ENCODE peak calls at places on chromosome 4, in eight cellular contexts. W, K, H, Q, N, L, U and G are unnamed samples.

GRCh38 chr4:102517753-102518152 is 16.6 kb downstream of the NFKB1 start:
- DNase-seq in W (no peak), K (no peak), H (no peak), Q (no peak), N (no peak), L (no peak), U (no peak), G (no peak)

GRCh38 chr4:168304744-168305459 is 13.7 kb downstream of the DDX60 start:
- DNase-seq in W (no peak), K (no peak), H (no peak), Q (peak; percentile 60), N (no peak), L (no peak), U (no peak), G (no peak)

GRCh38 chr4:16067515-16067914 is 16.3 kb downstream of the PROM1 start:
- DNase-seq in W (no peak), K (peak; percentile 77), H (no peak), Q (no peak), N (no peak), L (no peak), U (no peak), G (no peak)

GRCh38 chr4:4866833-4867744 is 7.6 kb downstream of the MSX1 start:
- DNase-seq in W (no peak), K (no peak), H (no peak), Q (no peak), N (no peak), L (no peak), U (no peak), G (no peak)

GRCh38 chr4:175790067-175790466 is 22.0 kb downstream of the GPM6A start:
- DNase-seq in W (no peak), K (no peak), H (no peak), Q (peak; percentile 53), N (no peak), L (no peak), U (no peak), G (no peak)

GRCh38 chr4:16140520-16141249 is 56.9 kb upstream of the PROM1 start:
- DNase-seq in W (peak; percentile 63), K (peak; percentile 80), H (no peak), Q (peak; percentile 99), N (no peak), L (no peak), U (no peak), G (no peak)

GRCh38 chr4:25223770-25224375 is 10.0 kb upstream of the PI4K2B start:
- DNase-seq in W (no peak), K (peak; percentile 18), H (no peak), Q (peak; percentile 42), N (no peak), L (no peak), U (no peak), G (no peak)

GRCh38 chr4:173040200-173040599 is 128.4 kb upstream of the GALNT7 start:
- DNase-seq in W (no peak), K (no peak), H (no peak), Q (peak; percentile 12), N (no peak), L (no peak), U (no peak), G (no peak)

GRCh38 chr4:73662709-73663546 is 42.7 kb upstream of the RASSF6 start:
- DNase-seq in W (peak; percentile 49), K (no peak), H (no peak), Q (peak; percentile 63), N (no peak), L (no peak), U (no peak), G (no peak)

GRCh38 chr4:41349021-41349420 is 92.3 kb downstream of the UCHL1 start:
- DNase-seq in W (no peak), K (no peak), H (no peak), Q (peak; percentile 71), N (no peak), L (no peak), U (no peak), G (no peak)

GRCh38 chr4:74855879-74856278 is 61.6 kb upstream of the BTC start:
- DNase-seq in W (no peak), K (no peak), H (no peak), Q (no peak), N (no peak), L (no peak), U (no peak), G (no peak)

GRCh38 chr4:77126844-77127614 is 30.0 kb upstream of the CCNG2 start:
- DNase-seq in W (no peak), K (no peak), H (no peak), Q (no peak), N (no peak), L (no peak), U (no peak), G (no peak)

GRCh38 chr4:77433102-77433733 is 172.4 kb upstream of the CXCL13 start:
- DNase-seq in W (peak; percentile 10), K (peak; percentile 20), H (peak; percentile 14), Q (peak; percentile 44), N (no peak), L (peak; percentile 8), U (no peak), G (no peak)

GRCh38 chr4:89549907-89550306 is 242.3 kb upstream of the GPRIN3 start:
- DNase-seq in W (no peak), K (no peak), H (no peak), Q (peak; percentile 57), N (no peak), L (no peak), U (no peak), G (no peak)

GRCh38 chr4:6227412-6228157 is 27.2 kb upstream of the JAKMIP1 start:
- DNase-seq in W (no peak), K (no peak), H (no peak), Q (no peak), N (no peak), L (no peak), U (peak; percentile 52), G (no peak)

GRCh38 chr4:184396001-184396400 is 78.3 kb downstream of the IRF2 start:
- DNase-seq in W (no peak), K (no peak), H (no peak), Q (no peak), N (no peak), L (no peak), U (no peak), G (no peak)

GRCh38 chr4:148103647-148104355 is 338.4 kb downstream of the NR3C2 start:
- DNase-seq in W (no peak), K (no peak), H (no peak), Q (no peak), N (no peak), L (no peak), U (no peak), G (no peak)

GRCh38 chr4:110781944-110782343 is 159.1 kb upstream of the PITX2 start:
- DNase-seq in W (no peak), K (no peak), H (no peak), Q (no peak), N (no peak), L (no peak), U (no peak), G (no peak)

GRCh38 chr4:159516556-159516955 is 413.7 kb downstream of the RAPGEF2 start:
- DNase-seq in W (no peak), K (no peak), H (no peak), Q (peak; percentile 55), N (no peak), L (no peak), U (no peak), G (no peak)

GRCh38 chr4:146932111-146932510 is 13.6 kb downstream of the TTC29 start:
- DNase-seq in W (no peak), K (no peak), H (no peak), Q (peak; percentile 50), N (no peak), L (no peak), U (no peak), G (no peak)

GRCh38 chr4:183443609-183444148 is 757 bp upstream of the CDKN2AIP start:
- DNase-seq in W (peak; percentile 36), K (no peak), H (no peak), Q (peak; percentile 59), N (peak; percentile 45), L (peak; percentile 55), U (peak; percentile 81), G (no peak)

GRCh38 chr4:38400946-38401345 is 263.1 kb upstream of the KLF3 start:
- DNase-seq in W (no peak), K (no peak), H (no peak), Q (peak; percentile 37), N (no peak), L (no peak), U (no peak), G (no peak)

GRCh38 chr4:189941005-189941450 is 356 bp downstream of the FRG1 start:
- DNase-seq in W (no peak), K (no peak), H (no peak), Q (no peak), N (no peak), L (no peak), U (no peak), G (no peak)

GRCh38 chr4:5722328-5722727 is 11.3 kb downstream of the EVC start:
- DNase-seq in W (no peak), K (no peak), H (no peak), Q (peak; percentile 65), N (no peak), L (no peak), U (no peak), G (no peak)

GRCh38 chr4:168648929-168649328 is 152.1 kb downstream of the PALLD start:
- DNase-seq in W (no peak), K (no peak), H (no peak), Q (peak; percentile 76), N (no peak), L (no peak), U (no peak), G (no peak)

GRCh38 chr4:58301384-58301783 is 1191.2 kb upstream of the IGFBP7 start:
- DNase-seq in W (no peak), K (no peak), H (no peak), Q (no peak), N (no peak), L (no peak), U (no peak), G (no peak)

GRCh38 chr4:137420901-137421384 is 111.4 kb downstream of the PCDH18 start:
- DNase-seq in W (no peak), K (no peak), H (no peak), Q (no peak), N (no peak), L (no peak), U (no peak), G (no peak)

GRCh38 chr4:4918067-4918466 is 58.6 kb downstream of the MSX1 start:
- DNase-seq in W (no peak), K (no peak), H (no peak), Q (no peak), N (no peak), L (no peak), U (no peak), G (no peak)

GRCh38 chr4:88341227-88342192 is 37.1 kb upstream of the HERC6 start:
- DNase-seq in W (peak; percentile 78), K (no peak), H (no peak), Q (peak; percentile 82), N (no peak), L (no peak), U (peak; percentile 74), G (peak; percentile 0)

GRCh38 chr4:95839891-95840290 is at the start of gene PDHA2:
- DNase-seq in W (no peak), K (no peak), H (no peak), Q (no peak), N (no peak), L (no peak), U (no peak), G (no peak)

GRCh38 chr4:601612-602558 is 23.5 kb upstream of the PDE6B start:
- DNase-seq in W (no peak), K (no peak), H (no peak), Q (no peak), N (no peak), L (no peak), U (no peak), G (no peak)

GRCh38 chr4:155392486-155393184 is 15.9 kb upstream of the MAP9 start:
- DNase-seq in W (no peak), K (peak; percentile 34), H (no peak), Q (peak; percentile 87), N (no peak), L (no peak), U (no peak), G (no peak)

GRCh38 chr4:34814266-34814665 is 1430.0 kb downstream of the ARAP2 start:
- DNase-seq in W (no peak), K (no peak), H (no peak), Q (peak; percentile 31), N (no peak), L (no peak), U (no peak), G (no peak)

GRCh38 chr4:16659120-16659519 is 239.3 kb downstream of the LDB2 start:
- DNase-seq in W (no peak), K (no peak), H (no peak), Q (no peak), N (no peak), L (no peak), U (no peak), G (no peak)